ENCODE peak calls at places on chromosomes 3 and 15, in four cellular contexts. X, V, J and R are unnamed samples.

GRCh38 chr15:50071551-50072258 is 47.3 kb downstream of the ATP8B4 start:
- DNase-seq in V (no peak), X (no peak), J (no peak), R (no peak)

GRCh38 chr3:77320514-77320913 is 280.6 kb downstream of the ROBO2 start:
- DNase-seq in J (peak; percentile 52), X (peak; percentile 30), V (peak; percentile 1), R (peak; percentile 81)

GRCh38 chr15:43769584-43770228 is 7.1 kb downstream of the ELL3 start:
- DNase-seq in V (no peak), J (peak; percentile 39), X (no peak), R (peak; percentile 83)

GRCh38 chr3:27606537-27606936 is 115.6 kb downstream of the EOMES start:
- DNase-seq in V (no peak), X (no peak), J (peak; percentile 39), R (no peak)

GRCh38 chr15:99954361-99955180 is 221.3 kb upstream of the LYSMD4 start:
- DNase-seq in X (no peak), V (no peak), J (no peak), R (no peak)

GRCh38 chr15:31499953-31500808 is 173.5 kb downstream of the KLF13 start:
- DNase-seq in J (no peak), X (no peak), V (no peak), R (no peak)

GRCh38 chr15:70557506-70558258 is 205.7 kb downstream of the UACA start:
- DNase-seq in X (no peak), J (no peak), V (no peak), R (no peak)

GRCh38 chr3:190912736-190913135 is 50.2 kb upstream of the GMNC start:
- DNase-seq in V (no peak), J (no peak), X (no peak), R (no peak)

GRCh38 chr3:123419850-123420292 is 29.0 kb downstream of the ADCY5 start:
- DNase-seq in V (no peak), J (no peak), X (no peak), R (no peak)

GRCh38 chr3:72082121-72082715 is 297.3 kb upstream of the PROK2 start:
- DNase-seq in J (no peak), V (no peak), X (no peak), R (peak; percentile 88)

GRCh38 chr15:51368751-51369450 is 27.4 kb downstream of the GLDN start:
- DNase-seq in V (no peak), J (peak; percentile 76), X (no peak), R (no peak)

GRCh38 chr15:87777054-87777498 is 479.5 kb downstream of the NTRK3 start:
- DNase-seq in J (no peak), V (no peak), X (no peak), R (no peak)

GRCh38 chr15:101123222-101123910 is 128.5 kb downstream of the CHSY1 start:
- DNase-seq in J (no peak), V (no peak), X (no peak), R (no peak)

GRCh38 chr3:183844606-183845005 is 19.2 kb upstream of the MAP6D1 start:
- DNase-seq in X (no peak), J (no peak), V (no peak), R (no peak)

GRCh38 chr3:44782891-44783290 is 21.3 kb downstream of the KIF15 start:
- DNase-seq in X (no peak), J (no peak), V (no peak), R (no peak)

GRCh38 chr3:12536423-12536822 is 8.9 kb downstream of the MKRN2OS start:
- DNase-seq in V (no peak), X (no peak), J (no peak), R (no peak)

GRCh38 chr3:160981217-160981938 is 123.8 kb downstream of the B3GALNT1 start:
- DNase-seq in X (no peak), J (no peak), V (no peak), R (no peak)

GRCh38 chr15:29570121-29570930 is 251.9 kb downstream of the TJP1 start:
- DNase-seq in J (peak; percentile 20), X (peak; percentile 41), V (no peak), R (no peak)

GRCh38 chr3:100244264-100244663 is 16.5 kb upstream of the TBC1D23 start:
- DNase-seq in J (no peak), X (no peak), V (no peak), R (no peak)

GRCh38 chr15:87743557-87743956 is 513.0 kb downstream of the NTRK3 start:
- DNase-seq in V (no peak), X (no peak), J (no peak), R (no peak)

GRCh38 chr3:143847787-143848631 is at the start of gene SLC9A9:
- DNase-seq in X (no peak), V (no peak), J (no peak), R (peak; percentile 86)

GRCh38 chr15:82056900-82057825 is 11.3 kb upstream of the MEX3B start:
- DNase-seq in X (no peak), V (no peak), J (no peak), R (no peak)

GRCh38 chr3:53160660-53161344 is at the start of gene PRKCD:
- DNase-seq in V (peak; percentile 37), J (peak; percentile 68), X (peak; percentile 64), R (peak; percentile 94)

GRCh38 chr3:13723676-13724207 is 156.1 kb downstream of the WNT7A start:
- DNase-seq in J (no peak), X (no peak), V (no peak), R (no peak)

GRCh38 chr3:114624676-114625181 is 330.9 kb downstream of the TIGIT start:
- DNase-seq in V (peak; percentile 87), J (peak; percentile 92), X (no peak), R (no peak)

GRCh38 chr3:149705416-149705815 is 46.9 kb downstream of the COMMD2 start:
- DNase-seq in V (no peak), J (no peak), X (no peak), R (no peak)

GRCh38 chr3:11195721-11196332 is 41.5 kb downstream of the HRH1 start:
- DNase-seq in J (no peak), V (no peak), X (no peak), R (no peak)

GRCh38 chr3:62373215-62373614 is at the start of gene FEZF2:
- DNase-seq in V (no peak), J (no peak), X (no peak), R (no peak)

GRCh38 chr15:76346666-76347506 is 10.3 kb downstream of the ISL2 start:
- DNase-seq in V (no peak), X (no peak), J (no peak), R (no peak)

GRCh38 chr15:52797625-52798501 is 7.7 kb upstream of the ONECUT1 start:
- DNase-seq in J (no peak), V (no peak), X (peak; percentile 15), R (no peak)

GRCh38 chr3:130896101-130896500 is 2.2 kb downstream of the ATP2C1 start:
- DNase-seq in V (no peak), X (no peak), J (no peak), R (peak; percentile 70)

GRCh38 chr3:130849111-130849552 is 44.8 kb upstream of the ATP2C1 start:
- DNase-seq in X (no peak), V (no peak), J (no peak), R (no peak)

GRCh38 chr3:80643421-80643820 is 875.6 kb upstream of the ROBO1 start:
- DNase-seq in X (no peak), V (no peak), J (no peak), R (no peak)

GRCh38 chr15:86494475-86494874 is 414.8 kb downstream of the AGBL1 start:
- DNase-seq in X (no peak), V (no peak), J (no peak), R (no peak)

GRCh38 chr3:52518723-52519444 is 14.8 kb downstream of the NT5DC2 start:
- DNase-seq in V (no peak), X (no peak), J (peak; percentile 22), R (no peak)

GRCh38 chr3:13135251-13135810 is 62.1 kb upstream of the IQSEC1 start:
- DNase-seq in J (no peak), X (no peak), V (no peak), R (no peak)

GRCh38 chr15:52728899-52729298 is 49.7 kb upstream of the ATOSA start:
- DNase-seq in X (no peak), J (no peak), V (no peak), R (no peak)

GRCh38 chr15:98160236-98160635 is 199.7 kb downstream of the ARRDC4 start:
- DNase-seq in J (no peak), X (no peak), V (no peak), R (peak; percentile 59)

DNA sequence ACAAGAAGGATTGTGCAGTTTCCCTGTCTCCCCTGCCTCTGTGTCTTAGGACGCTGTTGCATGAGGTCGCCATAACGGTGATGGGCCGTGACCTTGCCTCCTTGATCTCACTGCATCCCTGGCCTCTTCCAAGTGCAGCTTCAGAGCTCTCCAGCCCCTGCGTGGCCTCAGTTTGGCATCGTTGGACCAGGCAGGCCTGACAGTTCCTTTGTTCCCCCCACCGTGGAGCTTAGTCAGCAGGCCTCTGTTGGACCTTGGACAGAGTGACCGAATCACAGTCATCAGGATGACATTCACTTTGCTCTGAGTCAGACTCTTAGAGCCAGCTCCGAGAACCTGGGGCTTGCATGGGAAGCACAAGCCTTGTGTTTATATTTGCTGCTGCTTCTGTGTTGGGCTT is 139.4 kb downstream of the OPA1 start:
- DNase-seq in J (peak; percentile 57), X (no peak), V (peak; percentile 16), R (no peak)
- H3K4me2 ChIP-seq in J (peak overlapping the region; percentile 35), X (no peak overlapping the region), V (peak overlapping the region; percentile 34), R (no peak overlapping the region)

GRCh38 chr3:152282813-152283212 is 14.1 kb downstream of the MBNL1 start:
- DNase-seq in X (no peak), J (no peak), V (no peak), R (no peak)
- H3K4me1 ChIP-seq in X (peaks cover 2% of the 10 kb centered on the region), J (peaks cover 72% of the 10 kb centered on the region), V (peaks cover 39% of the 10 kb centered on the region), R (peaks cover 89% of the 10 kb centered on the region)

DNA sequence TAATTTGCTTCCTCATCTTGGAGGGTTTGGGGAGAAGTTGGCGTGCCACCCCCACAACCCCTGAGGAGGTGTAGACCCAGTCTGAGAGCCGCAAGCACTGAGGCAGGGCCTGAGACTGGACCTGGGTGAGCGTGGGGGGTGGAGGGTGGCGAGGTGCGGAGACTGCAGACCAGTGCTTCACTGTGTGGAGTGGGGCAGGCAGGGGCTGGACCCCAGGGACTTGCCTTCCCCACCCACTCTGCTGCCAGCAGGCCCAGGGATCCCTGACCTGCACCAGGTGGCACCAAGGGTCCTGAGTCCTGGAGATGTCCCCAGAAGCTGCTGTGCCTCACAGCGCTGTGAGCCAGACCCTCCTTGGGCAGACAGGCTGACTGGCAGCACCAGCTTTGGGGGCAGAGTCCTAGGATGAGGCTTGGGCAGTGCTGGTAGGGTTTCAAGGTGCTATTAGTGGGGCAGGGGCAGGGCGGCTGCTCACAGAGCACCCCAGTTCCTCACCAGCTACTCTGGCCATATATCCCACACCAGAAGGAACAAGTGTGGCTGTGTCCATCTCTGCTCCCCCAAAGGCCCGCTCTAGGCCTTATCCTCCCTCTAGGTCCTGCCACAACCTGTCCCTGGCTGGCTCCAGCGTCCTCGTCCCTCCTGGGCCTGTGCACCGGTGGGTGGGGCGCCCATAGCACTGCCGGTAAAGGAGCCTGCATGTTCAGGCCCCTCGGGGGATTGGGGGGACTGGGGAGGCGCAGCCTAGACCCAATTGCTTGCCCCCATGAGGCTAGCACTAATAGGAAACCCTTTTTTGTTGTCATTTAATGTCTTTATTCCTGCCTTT is 11.8 kb downstream of the ZBTB47 start:
- DNase-seq in J (no peak), X (no peak), V (no peak), R (no peak)
- H3K4me3 ChIP-seq in J (no peak overlapping the region), X (no peak overlapping the region), V (no peak overlapping the region), R (no peak overlapping the region)

GRCh38 chr15:39270976-39271375 is 309.9 kb upstream of the THBS1 start:
- DNase-seq in J (peak; percentile 45), V (no peak), X (no peak), R (no peak)

GRCh38 chr15:39270221-39270835 is 310.6 kb upstream of the THBS1 start:
- DNase-seq in V (no peak), J (no peak), X (no peak), R (no peak)

GRCh38 chr15:39272901-39273300 is 308.0 kb upstream of the THBS1 start:
- DNase-seq in V (no peak), X (no peak), J (no peak), R (no peak)

GRCh38 chr15:39275066-39275465 is 305.8 kb upstream of the THBS1 start:
- DNase-seq in X (no peak), J (no peak), V (no peak), R (no peak)

GRCh38 chr15:39273805-39274411 is 307.0 kb upstream of the THBS1 start:
- DNase-seq in J (peak; percentile 94), V (no peak), X (no peak), R (no peak)
- H3K4me2 ChIP-seq in J (peak overlapping the region; percentile 74), V (no peak overlapping the region), X (no peak overlapping the region), R (no peak overlapping the region)